ENCODE peak calls at places on chromosomes 12 and 14, in eight cellular contexts. C, D, S, U, T, Y, O and V are unnamed samples. For H3K4me1, the result is how much of the 10 kb centered on the place peaks cover.

GRCh38 chr14:67413806-67414769 is 2.1 kb upstream of the PLEK2 start:
- DNase-seq in U (peak), C (no peak), S (no peak), D (no peak), T (no peak), O (peak), Y (peak), V (peak)

GRCh38 chr12:10717410-10717809 is 5.7 kb downstream of the YBX3 start:
- DNase-seq in T (no peak), Y (no peak), D (no peak), O (no peak), S (no peak), C (no peak), U (peak), V (no peak)

GRCh38 chr12:41907036-41907435 is 237.6 kb downstream of the GXYLT1 start:
- DNase-seq in S (no peak), Y (peak), U (no peak), T (no peak), D (no peak), O (no peak), C (no peak), V (no peak)

GRCh38 chr12:20268121-20268732 is 100.1 kb upstream of the PDE3A start:
- DNase-seq in S (no peak), D (no peak), C (no peak), U (peak), Y (no peak), O (no peak), T (no peak), V (no peak)

GRCh38 chr12:3097836-3098235 is 20.7 kb downstream of the TSPAN9 start:
- DNase-seq in Y (no peak), C (no peak), S (peak), D (no peak), U (no peak), T (no peak), O (no peak), V (no peak)

GRCh38 chr12:65845751-65846537 is 21.7 kb downstream of the HMGA2 start:
- DNase-seq in U (no peak), T (peak), D (no peak), S (no peak), O (no peak), C (no peak), Y (no peak), V (peak)

GRCh38 chr12:101759396-101760047 is 20.3 kb upstream of the SYCP3 start:
- DNase-seq in O (no peak), S (no peak), U (peak), T (no peak), C (no peak), D (peak), Y (no peak), V (no peak)

GRCh38 chr14:82270286-82270685 is 736.6 kb upstream of the SEL1L start:
- DNase-seq in O (no peak), S (no peak), T (no peak), U (no peak), Y (no peak), C (no peak), D (no peak), V (no peak)

GRCh38 chr12:20716985-20717384 is 21.9 kb downstream of the SLCO1C1 start:
- DNase-seq in O (no peak), U (no peak), D (no peak), C (no peak), Y (no peak), S (no peak), T (no peak), V (no peak)

GRCh38 chr12:116194935-116195431 is 82.5 kb downstream of the MED13L start:
- DNase-seq in D (no peak), T (no peak), Y (no peak), S (no peak), U (no peak), O (no peak), C (no peak), V (no peak)

GRCh38 chr12:131351319-131352028 is 359.4 kb upstream of the SFSWAP start:
- DNase-seq in S (no peak), Y (no peak), U (no peak), T (no peak), O (no peak), D (no peak), C (no peak), V (no peak)

GRCh38 chr12:108722463-108722862 is 8.9 kb downstream of the CORO1C start:
- DNase-seq in T (no peak), Y (no peak), D (no peak), S (no peak), U (no peak), C (no peak), O (no peak), V (peak)

GRCh38 chr12:49827351-49828099 is 688 bp downstream of the NCKAP5L start:
- DNase-seq in T (peak), D (peak), C (peak), O (peak), S (peak), U (peak), Y (peak), V (peak)

GRCh38 chr14:21049263-21049662 is 7.1 kb downstream of the RNASE7 start:
- DNase-seq in U (peak), S (no peak), T (no peak), O (no peak), C (no peak), D (no peak), Y (no peak), V (no peak)

GRCh38 chr14:54902143-54902520 is 494 bp downstream of the GCH1 start:
- DNase-seq in D (peak), Y (peak), S (peak), O (peak), C (peak), U (peak), T (peak), V (peak)

GRCh38 chr12:51293693-51294092 is 23.5 kb upstream of the SMAGP start:
- DNase-seq in S (no peak), Y (no peak), D (no peak), T (no peak), C (no peak), O (no peak), U (no peak), V (no peak)

DNA sequence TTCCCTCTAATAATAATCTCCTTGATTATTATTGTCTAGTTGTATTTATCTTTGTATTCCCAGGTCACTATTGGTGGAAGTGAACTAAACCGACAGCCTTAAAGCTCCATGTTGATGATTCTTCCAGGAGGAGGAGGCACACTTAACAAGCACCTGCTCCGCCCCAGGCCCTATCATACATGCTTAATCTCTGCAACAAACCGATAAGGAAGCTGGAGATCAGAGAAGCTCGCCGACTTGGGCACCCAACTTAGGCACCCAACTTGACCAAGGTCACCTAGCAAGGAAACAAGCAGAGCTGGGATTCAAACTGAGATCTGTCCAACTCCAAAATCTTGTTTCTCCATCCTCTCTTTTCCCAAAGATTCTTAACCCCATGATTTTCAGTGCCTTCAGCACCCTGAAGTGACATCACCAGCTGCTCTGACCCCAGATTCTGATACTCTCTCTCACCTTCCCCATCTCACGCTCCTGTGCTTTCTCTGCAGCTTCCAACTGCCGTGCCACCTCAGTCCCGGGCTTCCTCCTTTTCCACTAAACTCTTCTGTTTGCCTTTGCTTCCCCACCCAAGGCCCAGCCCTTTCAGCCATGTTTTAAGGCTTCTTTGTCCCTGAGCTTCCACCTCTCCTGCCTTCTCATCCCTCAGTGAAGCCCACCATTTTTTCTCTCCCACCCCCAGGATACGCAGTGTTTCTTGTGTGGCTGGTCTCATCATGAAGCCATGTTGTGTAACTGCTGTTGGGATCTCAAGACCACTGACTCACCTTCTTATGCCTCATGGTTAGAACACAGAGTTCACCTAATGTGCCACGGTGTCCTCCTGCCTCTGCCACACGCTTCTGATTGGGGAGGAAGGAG is 6.6 kb upstream of the KRT18 start:
- DNase-seq in S (no peak), D (peak), T (no peak), O (no peak), C (no peak), Y (no peak), U (peak), V (no peak)
- H3K27ac ChIP-seq in S (no peak), D (no peak), T (no peak), O (no peak), C (no peak), Y (no peak), U (no peak), V (no peak)

DNA sequence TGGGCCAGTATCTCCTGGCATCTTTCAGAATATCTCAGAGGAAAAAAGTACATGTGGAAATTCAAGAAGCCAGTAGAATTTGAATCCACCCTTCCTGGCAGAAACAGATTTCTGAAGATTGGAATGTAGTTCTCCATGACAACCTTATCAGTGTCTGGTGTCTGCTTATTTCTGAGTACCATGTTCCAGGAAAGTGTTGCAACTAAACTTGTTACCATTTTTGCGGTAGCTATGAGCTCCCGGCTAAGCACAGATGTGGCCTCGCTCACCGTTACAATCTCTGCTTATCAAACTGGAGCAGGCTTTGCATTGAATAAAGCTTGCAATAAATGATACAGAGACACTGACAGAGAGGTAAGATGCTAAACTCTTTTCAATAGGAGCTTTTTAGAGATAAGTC is 13.0 kb upstream of the ITPR2 start:
- DNase-seq in T (no peak), C (no peak), S (no peak), D (no peak), U (peak), O (no peak), Y (no peak), V (no peak)
- H3K4me3 ChIP-seq in T (no peak), C (no peak), S (no peak), D (no peak), U (no peak), O (no peak), Y (no peak), V (no peak)

DNA sequence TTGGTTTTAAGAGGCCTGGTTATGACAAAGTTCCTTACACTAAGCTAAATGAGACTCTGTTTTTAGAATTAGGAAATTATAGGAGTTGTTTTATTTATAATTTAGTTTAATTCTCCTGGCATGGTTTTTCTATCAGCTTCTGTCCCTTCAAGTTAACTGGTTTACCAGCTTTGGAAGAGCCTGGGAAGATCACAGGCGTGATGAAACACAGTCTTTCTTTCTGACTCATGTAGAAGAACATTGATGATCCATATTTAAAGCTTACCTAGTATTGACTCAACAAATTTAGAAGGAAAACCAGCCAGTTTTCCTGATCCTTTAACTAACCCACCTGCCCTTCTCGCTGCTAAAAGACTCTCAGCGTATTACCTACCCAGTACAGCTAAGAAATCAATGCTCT is 155.2 kb downstream of the TGFB3 start:
- DNase-seq in Y (no peak), S (no peak), O (no peak), C (no peak), T (no peak), D (no peak), U (no peak), V (no peak)
- H3K4me1 ChIP-seq in Y (under half), S (under half), O (under half), C (under half), T (under half), D (under half), U (under half), V (under half)

GRCh38 chr14:31164115-31164514 is 43.5 kb downstream of the HECTD1 start:
- DNase-seq in T (no peak), O (no peak), D (no peak), C (no peak), U (no peak), Y (no peak), S (no peak), V (no peak)
- H3K27ac ChIP-seq in T (no peak), O (no peak), D (no peak), C (no peak), U (no peak), Y (no peak), S (peak), V (no peak)

GRCh38 chr14:61501714-61502458 is 180.5 kb downstream of the PRKCH start:
- DNase-seq in Y (no peak), S (no peak), T (no peak), C (no peak), U (no peak), D (no peak), O (no peak), V (no peak)
- H3K4me3 ChIP-seq in Y (no peak), S (no peak), T (no peak), C (no peak), U (no peak), D (no peak), O (no peak), V (no peak)

GRCh38 chr14:72638021-72638420 is 255.9 kb downstream of the DPF3 start:
- DNase-seq in T (no peak), Y (no peak), C (no peak), D (no peak), O (no peak), U (peak), S (no peak), V (peak)

GRCh38 chr14:72634910-72635647 is 258.8 kb downstream of the DPF3 start:
- DNase-seq in C (no peak), T (no peak), D (no peak), Y (no peak), U (no peak), S (no peak), O (no peak), V (no peak)

GRCh38 chr14:72636094-72636493 is 257.8 kb downstream of the DPF3 start:
- DNase-seq in U (no peak), T (no peak), Y (no peak), C (no peak), S (no peak), D (no peak), O (no peak), V (no peak)

GRCh38 chr14:72633551-72633950 is 260.4 kb downstream of the DPF3 start:
- DNase-seq in Y (no peak), S (no peak), D (no peak), U (no peak), T (no peak), C (no peak), O (no peak), V (no peak)

DNA sequence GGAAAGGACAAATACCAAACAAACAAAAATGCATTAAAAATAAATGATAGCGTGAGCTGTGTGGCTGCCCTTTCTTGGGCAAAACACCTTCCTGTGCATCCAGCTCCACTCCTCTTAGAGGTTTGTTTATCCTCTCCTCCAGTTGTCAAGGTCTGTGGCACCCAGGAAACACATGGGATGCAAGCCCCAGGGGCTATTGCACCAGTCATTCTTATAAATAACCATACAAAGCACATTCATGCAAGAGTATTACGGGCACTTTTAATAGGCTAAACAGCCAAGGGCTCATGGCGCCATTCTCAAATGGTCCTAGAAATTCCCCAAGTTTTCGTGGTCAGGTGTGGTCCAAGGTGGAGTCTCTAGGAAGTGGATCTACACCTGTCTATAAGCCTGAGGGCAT is 257.0 kb downstream of the DPF3 start:
- DNase-seq in U (no peak), D (no peak), O (no peak), S (no peak), C (no peak), Y (no peak), T (no peak), V (no peak)
- H3K4me1 ChIP-seq in U (under half), D (under half), O (under half), S (under half), C (under half), Y (under half), T (under half), V (under half)

GRCh38 chr14:104557766-104558165 is 21.8 kb upstream of the C14orf180 start:
- DNase-seq in D (no peak), C (no peak), T (no peak), U (no peak), S (peak), Y (peak), O (peak), V (no peak)

GRCh38 chr14:104557086-104557485 is 22.5 kb upstream of the C14orf180 start:
- DNase-seq in Y (peak), U (no peak), S (peak), D (no peak), C (peak), O (peak), T (no peak), V (no peak)

GRCh38 chr14:104559043-104559768 is 20.4 kb upstream of the C14orf180 start:
- DNase-seq in U (no peak), O (peak), Y (peak), T (no peak), D (no peak), C (no peak), S (peak), V (no peak)

GRCh38 chr14:104559769-104560585 is 19.6 kb upstream of the C14orf180 start:
- DNase-seq in S (peak), Y (peak), C (no peak), T (no peak), O (peak), U (no peak), D (no peak), V (no peak)

GRCh38 chr14:104558231-104559042 is 21.1 kb upstream of the C14orf180 start:
- DNase-seq in T (no peak), C (no peak), D (no peak), S (peak), O (peak), Y (peak), U (no peak), V (no peak)
- H3K27ac ChIP-seq in T (no peak), C (no peak), D (no peak), S (no peak), O (no peak), Y (no peak), U (no peak), V (no peak)